ENCODE peak calls at places on chromosomes 2 and 18, in ten cellular contexts. T, F, G, K, A, P, C, I, O and E are unnamed samples.

GRCh38 chr2:197211881-197212342 is 98.7 kb downstream of the ANKRD44 start:
- DNase-seq in T (no peak), F (no peak), G (no peak), K (no peak), A (no peak), P (no peak), C (no peak), I (no peak), O (no peak), E (no peak)

GRCh38 chr2:118861741-118862140 is 14.3 kb upstream of the EN1 start:
- DNase-seq in T (no peak), F (no peak), G (no peak), K (no peak), A (no peak), P (no peak), C (no peak), I (no peak), O (no peak), E (no peak)

GRCh38 chr18:80183273-80184050 is 63.9 kb downstream of the PARD6G start:
- DNase-seq in T (no peak), F (peak), G (no peak), K (no peak), A (no peak), P (no peak), C (no peak), I (no peak), O (no peak), E (no peak)

GRCh38 chr2:135299165-135299564 is 231.9 kb downstream of the ZRANB3 start:
- DNase-seq in T (no peak), F (no peak), G (no peak), K (no peak), A (no peak), P (no peak), C (no peak), I (no peak), O (no peak), E (peak)

GRCh38 chr2:100182494-100183355 is 40.3 kb upstream of the AFF3 start:
- DNase-seq in T (no peak), F (no peak), G (no peak), K (no peak), A (no peak), P (no peak), C (no peak), I (peak), O (no peak), E (peak)

GRCh38 chr18:79490593-79491551 is 95.1 kb downstream of the NFATC1 start:
- DNase-seq in T (no peak), F (no peak), G (no peak), K (no peak), A (no peak), P (no peak), C (no peak), I (peak), O (no peak), E (no peak)

GRCh38 chr2:129178356-129178755 is 801.1 kb upstream of the RAB6C start:
- DNase-seq in T (no peak), F (no peak), G (no peak), K (no peak), A (no peak), P (no peak), C (no peak), I (peak), O (no peak), E (no peak)

GRCh38 chr2:282693-283263 is 5.1 kb downstream of the ALKAL2 start:
- DNase-seq in T (no peak), F (no peak), G (no peak), K (no peak), A (no peak), P (no peak), C (no peak), I (no peak), O (no peak), E (no peak)

GRCh38 chr2:178157574-178157973 is 36.7 kb upstream of the OSBPL6 start:
- DNase-seq in T (no peak), F (no peak), G (no peak), K (no peak), A (no peak), P (no peak), C (no peak), I (no peak), O (no peak), E (no peak)

GRCh38 chr2:100905132-100905805 is 85.3 kb downstream of the NPAS2 start:
- DNase-seq in T (no peak), F (no peak), G (no peak), K (no peak), A (no peak), P (no peak), C (no peak), I (no peak), O (no peak), E (no peak)

GRCh38 chr2:143428700-143429099 is 299.5 kb downstream of the ARHGAP15 start:
- DNase-seq in T (no peak), F (no peak), G (peak), K (no peak), A (no peak), P (no peak), C (no peak), I (no peak), O (no peak), E (peak)

GRCh38 chr2:101109451-101110140 is 41.6 kb downstream of the TBC1D8 start:
- DNase-seq in T (no peak), F (peak), G (no peak), K (no peak), A (no peak), P (no peak), C (no peak), I (peak), O (no peak), E (no peak)

GRCh38 chr2:191501390-191502168 is 176.4 kb upstream of the NABP1 start:
- DNase-seq in T (no peak), F (peak), G (peak), K (no peak), A (no peak), P (no peak), C (no peak), I (no peak), O (no peak), E (peak)

GRCh38 chr18:43277164-43277600 is at the start of gene SYT4:
- DNase-seq in T (no peak), F (peak), G (peak), K (no peak), A (peak), P (peak), C (no peak), I (peak), O (no peak), E (peak)

GRCh38 chr2:169715379-169716228 is 18.0 kb upstream of the KLHL23 start:
- DNase-seq in T (no peak), F (peak), G (no peak), K (no peak), A (no peak), P (peak), C (no peak), I (no peak), O (no peak), E (peak)

GRCh38 chr2:10773841-10774341 is 38.7 kb downstream of the PDIA6 start:
- DNase-seq in T (no peak), F (no peak), G (no peak), K (no peak), A (no peak), P (no peak), C (no peak), I (no peak), O (no peak), E (no peak)

GRCh38 chr18:77191241-77191751 is 58.4 kb upstream of the GALR1 start:
- DNase-seq in T (no peak), F (peak), G (peak), K (no peak), A (no peak), P (no peak), C (no peak), I (no peak), O (no peak), E (no peak)

GRCh38 chr18:55079481-55080350 is 120.5 kb upstream of the CCDC68 start:
- DNase-seq in T (no peak), F (peak), G (no peak), K (no peak), A (no peak), P (no peak), C (no peak), I (peak), O (no peak), E (peak)

GRCh38 chr2:8682719-8683667 is 1.1 kb downstream of the ID2 start:
- DNase-seq in T (no peak), F (peak), G (peak), K (no peak), A (no peak), P (peak), C (no peak), I (peak), O (peak), E (peak)

GRCh38 chr2:224938670-224939309 is 103.5 kb downstream of the DOCK10 start:
- DNase-seq in T (no peak), F (peak), G (peak), K (no peak), A (no peak), P (peak), C (no peak), I (no peak), O (no peak), E (peak)

GRCh38 chr2:241065355-241065803 is 36.7 kb downstream of the MTERF4 start:
- DNase-seq in T (no peak), F (no peak), G (no peak), K (no peak), A (no peak), P (no peak), C (no peak), I (no peak), O (no peak), E (no peak)

GRCh38 chr2:176130153-176130916 is 830 bp downstream of the HOXD8 start:
- DNase-seq in T (no peak), F (no peak), G (no peak), K (no peak), A (no peak), P (peak), C (no peak), I (no peak), O (no peak), E (peak)

GRCh38 chr2:232731470-232731869 is 34.3 kb downstream of the GIGYF2 start:
- DNase-seq in T (no peak), F (no peak), G (no peak), K (no peak), A (no peak), P (no peak), C (no peak), I (no peak), O (no peak), E (peak)

GRCh38 chr18:46253498-46253897 is 149.3 kb downstream of the HAUS1 start:
- DNase-seq in T (no peak), F (peak), G (peak), K (no peak), A (no peak), P (no peak), C (no peak), I (no peak), O (no peak), E (peak)

GRCh38 chr2:20050712-20051517 is 513 bp downstream of the LAPTM4A start:
- DNase-seq in T (no peak), F (peak), G (peak), K (peak), A (peak), P (peak), C (no peak), I (peak), O (no peak), E (peak)

GRCh38 chr18:76422121-76422520 is 72.9 kb downstream of the ZNF516 start:
- DNase-seq in T (no peak), F (no peak), G (no peak), K (no peak), A (no peak), P (no peak), C (no peak), I (no peak), O (no peak), E (no peak)

GRCh38 chr2:182999348-183000028 is 38.8 kb downstream of the NCKAP1 start:
- DNase-seq in T (no peak), F (no peak), G (no peak), K (no peak), A (no peak), P (no peak), C (no peak), I (no peak), O (no peak), E (no peak)

GRCh38 chr2:8030694-8031303 is 651.1 kb upstream of the ID2 start:
- DNase-seq in T (no peak), F (no peak), G (no peak), K (no peak), A (no peak), P (no peak), C (no peak), I (no peak), O (no peak), E (peak)

GRCh38 chr2:37925063-37925897 is at the start of gene RMDN2:
- DNase-seq in T (peak), F (peak), G (peak), K (peak), A (peak), P (peak), C (peak), I (peak), O (peak), E (peak)

GRCh38 chr2:229815858-229816257 is 101.5 kb upstream of the DNER start:
- DNase-seq in T (no peak), F (peak), G (peak), K (no peak), A (no peak), P (no peak), C (no peak), I (no peak), O (no peak), E (peak)

GRCh38 chr2:105380432-105381118 is 18.3 kb downstream of the FHL2 start:
- DNase-seq in T (no peak), F (peak), G (peak), K (no peak), A (no peak), P (no peak), C (no peak), I (no peak), O (no peak), E (peak)

GRCh38 chr2:159737292-159737916 is 25.1 kb downstream of the MARCHF7 start:
- DNase-seq in T (no peak), F (no peak), G (peak), K (no peak), A (no peak), P (no peak), C (no peak), I (no peak), O (no peak), E (peak)

GRCh38 chr2:212811036-212811805 is 272.6 kb upstream of the ERBB4 start:
- DNase-seq in T (no peak), F (no peak), G (no peak), K (no peak), A (no peak), P (peak), C (no peak), I (no peak), O (no peak), E (peak)

GRCh38 chr2:236875906-236876505 is 209.7 kb upstream of the COPS8 start:
- DNase-seq in T (no peak), F (no peak), G (peak), K (no peak), A (peak), P (no peak), C (no peak), I (peak), O (no peak), E (no peak)

GRCh38 chr18:23105581-23106219 is 29.6 kb upstream of the CABLES1 start:
- DNase-seq in T (no peak), F (no peak), G (no peak), K (no peak), A (no peak), P (no peak), C (no peak), I (no peak), O (no peak), E (no peak)

GRCh38 chr2:239985356-239985755 is 39.8 kb downstream of the NDUFA10 start:
- DNase-seq in T (no peak), F (peak), G (peak), K (no peak), A (no peak), P (no peak), C (no peak), I (no peak), O (no peak), E (no peak)

GRCh38 chr2:34524115-34524514 is 925.0 kb upstream of the FAM98A start:
- DNase-seq in T (no peak), F (no peak), G (no peak), K (no peak), A (no peak), P (no peak), C (no peak), I (no peak), O (no peak), E (no peak)

GRCh38 chr2:96161785-96162367 is 16.6 kb upstream of the DUSP2 start:
- DNase-seq in T (no peak), F (peak), G (no peak), K (no peak), A (no peak), P (no peak), C (no peak), I (no peak), O (no peak), E (no peak)

GRCh38 chr2:204473224-204473623 is 72.1 kb upstream of the PARD3B start:
- DNase-seq in T (no peak), F (no peak), G (no peak), K (no peak), A (no peak), P (no peak), C (no peak), I (no peak), O (no peak), E (no peak)